ENCODE peak calls at places on chromosomes 12 and 14, in four cellular contexts. T is heart right ventricle, W is dorsolateral prefrontal cortex, L is nephron progenitor cell. K is an unnamed sample.

GRCh38 chr14:100850841-100851585 is 25.1 kb downstream of the MEG3 start:
- DNase-seq in L (peak), W (no peak), T (peak), K (peak)

GRCh38 chr12:51819851-51820720 is 28.4 kb downstream of the FIGNL2 start:
- DNase-seq in W (no peak), L (no peak), T (no peak), K (no peak)

GRCh38 chr12:101619868-101620761 is 25.3 kb downstream of the MYBPC1 start:
- DNase-seq in W (no peak), T (no peak), L (no peak), K (no peak)

GRCh38 chr12:19462441-19462840 is 23.1 kb downstream of the AEBP2 start:
- DNase-seq in T (no peak), W (no peak), L (no peak), K (no peak)

GRCh38 chr14:89576132-89576923 is 159.3 kb upstream of the FOXN3 start:
- DNase-seq in W (no peak), T (no peak), L (peak), K (no peak)

GRCh38 chr12:123268850-123269249 is 2.8 kb downstream of the CDK2AP1 start:
- DNase-seq in W (no peak), L (no peak), T (no peak), K (no peak)

GRCh38 chr12:57868870-57869609 is 22.5 kb upstream of the CTDSP2 start:
- DNase-seq in W (peak), L (peak), T (peak), K (no peak)

GRCh38 chr12:65510584-65511050 is 232.1 kb downstream of the MSRB3 start:
- DNase-seq in L (peak), T (peak), W (peak), K (peak)

GRCh38 chr12:76611533-76611932 is 52.0 kb upstream of the OSBPL8 start:
- DNase-seq in W (no peak), T (no peak), L (no peak), K (no peak)

GRCh38 chr12:9925746-9926393 is 6.3 kb downstream of the CLEC2A start:
- DNase-seq in T (no peak), W (no peak), L (no peak), K (no peak)

GRCh38 chr14:57746563-57746962 is 119.3 kb downstream of the SLC35F4 start:
- DNase-seq in W (no peak), L (no peak), T (no peak), K (no peak)

GRCh38 chr14:22646570-22647254 is 2.6 kb upstream of the OR6J1 start:
- DNase-seq in W (no peak), T (no peak), L (no peak), K (no peak)

GRCh38 chr12:105222726-105223357 is 13.1 kb downstream of the APPL2 start:
- DNase-seq in T (no peak), W (no peak), L (no peak), K (no peak)

GRCh38 chr12:39897315-39897714 is 208.6 kb downstream of the SLC2A13 start:
- DNase-seq in T (no peak), W (no peak), L (no peak), K (no peak)

GRCh38 chr12:113453330-113453729 is 18.3 kb downstream of the LHX5 start:
- DNase-seq in T (no peak), L (no peak), W (no peak), K (no peak)

GRCh38 chr14:103296007-103296406 is 38.0 kb upstream of the EIF5 start:
- DNase-seq in L (no peak), W (no peak), T (no peak), K (no peak)

GRCh38 chr14:69780952-69781351 is 14.0 kb downstream of the SRSF5 start:
- DNase-seq in T (no peak), W (no peak), L (no peak), K (no peak)

GRCh38 chr12:104480826-104481457 is 24.2 kb downstream of the CHST11 start:
- DNase-seq in L (no peak), T (peak), W (peak), K (no peak)

GRCh38 chr14:64755661-64756265 is 51.5 kb downstream of the PLEKHG3 start:
- DNase-seq in W (no peak), L (no peak), T (no peak), K (peak)

GRCh38 chr12:124626841-124627502 is 59.6 kb upstream of the NCOR2 start:
- DNase-seq in L (no peak), T (peak), W (no peak), K (no peak)

GRCh38 chr14:34325493-34325892 is 136.5 kb downstream of the SPTSSA start:
- DNase-seq in T (no peak), L (no peak), W (no peak), K (no peak)

GRCh38 chr14:102524451-102525212 is 15.1 kb upstream of the ANKRD9 start:
- DNase-seq in T (peak), W (peak), L (peak), K (peak)

GRCh38 chr12:12784911-12785814 is at the start of gene APOLD1:
- DNase-seq in T (peak), W (no peak), L (no peak), K (no peak)

GRCh38 chr12:19951664-19952063 is 416.7 kb upstream of the PDE3A start:
- DNase-seq in T (no peak), W (no peak), L (no peak), K (no peak)

GRCh38 chr12:1842183-1842904 is 22.0 kb downstream of the LRTM2 start:
- DNase-seq in L (no peak), T (no peak), W (no peak), K (peak)

GRCh38 chr14:85296466-85297210 is 233.3 kb upstream of the FLRT2 start:
- DNase-seq in W (no peak), L (no peak), T (no peak), K (peak)

GRCh38 chr12:6790496-6791150 is 1.3 kb downstream of the CD4 start:
- DNase-seq in T (no peak), L (no peak), W (no peak), K (no peak)

GRCh38 chr12:69067713-69068112 is 134.7 kb upstream of the CPM start:
- DNase-seq in L (no peak), T (no peak), W (no peak), K (no peak)

GRCh38 chr12:116194935-116195431 is 82.5 kb downstream of the MED13L start:
- DNase-seq in T (no peak), W (no peak), L (no peak), K (no peak)

GRCh38 chr14:31550589-31550988 is 10.6 kb upstream of the NUBPL start:
- DNase-seq in T (no peak), L (no peak), W (no peak), K (no peak)

GRCh38 chr14:93206793-93207467 is at the start of the genes GON7 and UBR7:
- DNase-seq in T (peak), W (peak), L (peak), K (peak)
- TF ChIP-seq CTCF in T (peak), W (peak), L (no peak), K (peak)

GRCh38 chr14:52377940-52378339 is 63.8 kb downstream of the PTGER2 start:
- DNase-seq in T (no peak), L (no peak), W (no peak), K (no peak)
- TF ChIP-seq CTCF in T (no peak), L (no peak), W (no peak), K (no peak)

GRCh38 chr14:50855558-50855957 is 16.3 kb upstream of the ABHD12B start:
- DNase-seq in W (no peak), T (no peak), L (no peak), K (no peak)
- TF ChIP-seq CTCF in W (no peak), T (no peak), L (no peak), K (no peak)

DNA sequence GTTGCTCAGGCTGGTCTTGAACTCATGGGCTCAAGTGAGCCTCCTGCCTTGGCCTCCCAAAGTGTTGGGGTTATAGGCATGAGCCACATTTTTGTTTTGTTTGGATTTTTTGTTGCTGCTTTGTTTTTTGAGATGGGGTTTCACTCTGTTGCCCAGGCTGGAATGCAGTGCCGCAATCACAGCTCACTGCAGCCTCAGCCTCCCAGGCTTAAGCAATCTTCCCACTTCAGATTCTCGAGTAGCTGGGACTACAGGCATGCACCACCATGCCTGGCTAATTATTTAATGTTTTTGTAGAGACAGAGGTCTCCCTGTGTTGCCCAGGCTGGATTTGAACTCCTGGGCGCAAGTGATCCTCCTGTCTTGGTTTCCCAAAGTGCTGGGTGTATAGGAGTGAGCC is 5.7 kb upstream of the PLEK2 start:
- DNase-seq in T (no peak), L (no peak), W (no peak), K (no peak)
- TF ChIP-seq CTCF in T (no peak), L (no peak), W (no peak), K (no peak)

DNA sequence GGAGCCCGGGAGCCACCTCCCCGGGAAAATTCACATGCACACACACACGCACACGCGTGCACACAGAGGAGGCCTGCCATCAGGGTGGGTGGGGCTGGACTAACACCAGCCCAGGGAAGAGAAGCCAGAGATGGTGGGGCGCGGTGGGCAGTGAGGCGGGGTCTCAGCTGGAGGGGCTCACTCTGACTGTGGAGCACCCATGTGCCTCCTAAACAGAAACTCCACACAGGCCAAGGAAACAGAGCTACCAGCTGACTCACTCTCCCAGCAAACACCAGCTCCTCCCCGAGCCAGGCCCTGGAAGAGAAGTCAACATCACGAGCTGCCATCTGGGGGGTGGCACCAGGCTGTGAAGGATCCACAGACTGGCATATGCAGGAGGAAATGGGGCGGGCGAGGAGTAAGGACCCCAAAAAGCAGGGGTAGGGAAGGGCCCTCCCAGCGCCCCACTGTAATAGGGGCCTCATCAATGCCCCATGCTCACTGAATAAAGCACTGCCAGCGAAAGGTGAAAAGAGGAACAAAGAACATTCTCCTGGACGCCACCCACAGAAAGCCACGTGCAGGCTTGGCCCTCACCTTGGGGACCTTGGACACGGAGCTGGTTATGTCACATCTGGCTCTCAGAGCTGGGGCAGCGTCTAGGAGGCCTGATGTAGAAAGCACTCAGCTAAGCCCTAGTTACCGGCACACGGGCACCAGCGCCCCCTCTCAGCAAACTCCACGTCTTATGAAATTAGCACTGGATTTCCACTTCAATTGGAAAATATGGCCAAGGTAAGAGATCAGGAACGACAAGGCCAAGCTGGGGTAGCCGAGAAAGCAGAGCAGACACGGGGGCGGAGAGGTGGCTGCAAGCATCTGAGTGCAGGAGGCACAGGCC is 8.4 kb upstream of the INF2 start:
- DNase-seq in W (peak), T (no peak), L (no peak), K (no peak)
- TF ChIP-seq CTCF in W (peak), T (no peak), L (no peak), K (no peak)